ENCODE peak calls at places on chromosomes 16 and 17, in six cellular contexts. E is mesendoderm, C is GM23248, R is left ventricle myocardium inferior, V is WERI-Rb-1, B is mammary epithelial cell. H is an unnamed sample.

GRCh38 chr16:48818257-48818656 is 208.3 kb upstream of the N4BP1 start:
- DNase-seq in E (no peak), C (no peak), R (no peak), V (peak; percentile 24), B (no peak), H (no peak)

GRCh38 chr16:945271-946047 is 25.3 kb downstream of the LMF1 start:
- DNase-seq in E (no peak), C (no peak), R (no peak), V (no peak), B (no peak), H (no peak)

GRCh38 chr17:40727447-40728231 is 24.1 kb upstream of the KRT24 start:
- DNase-seq in E (no peak), C (peak; percentile 61), R (no peak), V (no peak), B (peak; percentile 20), H (peak; percentile 49)

GRCh38 chr16:68265078-68265925 is 976 bp downstream of the SLC7A6 start:
- DNase-seq in E (peak; percentile 86), C (peak; percentile 88), R (peak; percentile 40), V (no peak), B (peak; percentile 75), H (peak; percentile 69)

GRCh38 chr16:47258874-47259461 is 115.2 kb upstream of the NETO2 start:
- DNase-seq in E (peak; percentile 50), C (peak; percentile 46), R (no peak), V (no peak), B (peak; percentile 3), H (no peak)

GRCh38 chr17:13426991-13427390 is 174.7 kb downstream of the HS3ST3A1 start:
- DNase-seq in E (no peak), C (no peak), R (no peak), V (no peak), B (no peak), H (no peak)

GRCh38 chr16:2084688-2085625 is 37.2 kb downstream of the TSC2 start:
- DNase-seq in E (no peak), C (no peak), R (no peak), V (no peak), B (no peak), H (no peak)

GRCh38 chr16:75486666-75487313 is 8.5 kb downstream of the CHST6 start:
- DNase-seq in E (no peak), C (no peak), R (no peak), V (no peak), B (peak; percentile 32), H (no peak)

GRCh38 chr16:17339764-17340541 is 130.8 kb downstream of the XYLT1 start:
- DNase-seq in E (peak; percentile 59), C (peak; percentile 69), R (no peak), V (no peak), B (peak; percentile 30), H (no peak)

GRCh38 chr16:88695218-88695617 is 8.9 kb upstream of the SNAI3 start:
- DNase-seq in E (no peak), C (no peak), R (no peak), V (no peak), B (no peak), H (no peak)

GRCh38 chr16:58494981-58495860 is 4.7 kb upstream of the NDRG4 start:
- DNase-seq in E (peak; percentile 99), C (peak; percentile 88), R (peak; percentile 69), V (peak; percentile 72), B (peak; percentile 96), H (peak; percentile 77)

GRCh38 chr16:35685085-35685484 is 2225.7 kb downstream of the TP53TG3F start:
- DNase-seq in E (no peak), C (no peak), R (no peak), V (no peak), B (no peak), H (no peak)

GRCh38 chr17:65102788-65103187 is 34.4 kb upstream of the RGS9 start:
- DNase-seq in E (no peak), C (peak; percentile 18), R (no peak), V (no peak), B (no peak), H (no peak)

GRCh38 chr17:46821482-46822387 is 3.2 kb upstream of the WNT3 start:
- DNase-seq in E (peak; percentile 89), C (no peak), R (no peak), V (no peak), B (no peak), H (no peak)

GRCh38 chr16:79754081-79754872 is 153.7 kb upstream of the MAF start:
- DNase-seq in E (peak; percentile 64), C (no peak), R (no peak), V (no peak), B (no peak), H (no peak)

GRCh38 chr17:38364741-38365140 is 13.1 kb downstream of the SOCS7 start:
- DNase-seq in E (no peak), C (no peak), R (no peak), V (no peak), B (no peak), H (no peak)

GRCh38 chr17:13016881-13017622 is 775 bp downstream of the ELAC2 start:
- DNase-seq in E (no peak), C (peak; percentile 65), R (no peak), V (peak; percentile 12), B (peak; percentile 15), H (no peak)

GRCh38 chr17:180380-181212 is 854 bp downstream of the DOC2B start:
- DNase-seq in E (peak; percentile 12), C (peak; percentile 24), R (peak; percentile 35), V (peak; percentile 20), B (no peak), H (no peak)

GRCh38 chr17:16215002-16215272 is 397 bp downstream of the NCOR1 start:
- DNase-seq in E (peak; percentile 69), C (peak; percentile 68), R (peak; percentile 45), V (peak; percentile 46), B (no peak), H (peak; percentile 41)

GRCh38 chr17:78168906-78169793 is 769 bp downstream of the SYNGR2 start:
- DNase-seq in E (peak; percentile 67), C (peak; percentile 66), R (peak; percentile 58), V (peak; percentile 81), B (peak; percentile 71), H (peak; percentile 83)

GRCh38 chr17:59848778-59849177 is 44.0 kb downstream of the TUBD1 start:
- DNase-seq in E (no peak), C (peak; percentile 60), R (peak; percentile 54), V (no peak), B (peak; percentile 48), H (no peak)

GRCh38 chr17:18968945-18969887 is 17.3 kb downstream of the SLC5A10 start:
- DNase-seq in E (no peak), C (peak; percentile 87), R (no peak), V (no peak), B (peak; percentile 71), H (peak; percentile 84)

GRCh38 chr16:14308357-14308723 is 237.2 kb downstream of the MRTFB start:
- DNase-seq in E (no peak), C (peak; percentile 23), R (no peak), V (no peak), B (no peak), H (no peak)

DNA sequence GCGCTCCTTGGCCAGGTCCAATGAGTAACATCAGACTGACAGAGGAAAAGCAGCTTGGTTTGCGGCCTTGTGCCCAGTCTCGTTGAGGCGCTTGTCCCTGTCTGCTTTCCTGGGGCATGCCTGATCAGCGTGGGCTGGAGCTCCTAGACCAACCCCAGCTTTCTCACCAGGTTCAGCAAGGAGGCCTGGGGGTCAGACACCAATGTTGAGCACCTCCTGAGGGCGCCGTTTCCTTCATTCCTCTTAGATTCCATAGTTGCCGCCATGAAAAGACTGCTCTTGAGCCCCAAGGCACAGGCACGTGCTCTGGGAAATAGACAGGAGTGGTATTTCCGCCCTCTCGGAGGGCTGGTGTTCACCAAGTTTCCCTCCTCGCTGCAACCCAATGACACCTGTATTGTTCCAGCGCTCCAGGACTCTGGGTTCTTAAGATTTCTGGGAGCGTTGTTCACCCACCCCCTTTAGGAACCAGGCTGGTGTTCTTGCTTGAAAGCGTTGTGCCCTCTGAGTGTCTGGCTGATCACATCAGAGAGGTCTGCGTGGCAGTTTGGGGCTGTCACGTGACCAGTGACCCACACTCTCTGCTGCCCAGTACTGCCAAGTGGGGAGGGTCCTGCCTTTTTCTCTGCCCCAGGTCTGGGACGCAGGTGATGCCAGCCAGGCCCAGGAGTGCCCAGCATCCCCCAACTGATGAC is 18.0 kb downstream of the KCTD2 start:
- DNase-seq in E (peak; percentile 61), C (no peak), R (no peak), V (no peak), B (no peak), H (no peak)
- H3K36me3 ChIP-seq in E (peaks cover 29% of the 10 kb centered on the region), C (peaks cover 12% of the 10 kb centered on the region), R (peaks cover 39% of the 10 kb centered on the region), V (peaks cover 39% of the 10 kb centered on the region), B (peaks cover 19% of the 10 kb centered on the region), H (peaks cover 37% of the 10 kb centered on the region)

GRCh38 chr16:56204836-56205235 is 13.5 kb downstream of the GNAO1 start:
- DNase-seq in E (no peak), C (no peak), R (no peak), V (no peak), B (no peak), H (no peak)
- H3K36me3 ChIP-seq in E (no peaks in the 10 kb centered on the region), C (no peaks in the 10 kb centered on the region), R (no peaks in the 10 kb centered on the region), V (no peaks in the 10 kb centered on the region), B (no peaks in the 10 kb centered on the region), H (no peaks in the 10 kb centered on the region)

DNA sequence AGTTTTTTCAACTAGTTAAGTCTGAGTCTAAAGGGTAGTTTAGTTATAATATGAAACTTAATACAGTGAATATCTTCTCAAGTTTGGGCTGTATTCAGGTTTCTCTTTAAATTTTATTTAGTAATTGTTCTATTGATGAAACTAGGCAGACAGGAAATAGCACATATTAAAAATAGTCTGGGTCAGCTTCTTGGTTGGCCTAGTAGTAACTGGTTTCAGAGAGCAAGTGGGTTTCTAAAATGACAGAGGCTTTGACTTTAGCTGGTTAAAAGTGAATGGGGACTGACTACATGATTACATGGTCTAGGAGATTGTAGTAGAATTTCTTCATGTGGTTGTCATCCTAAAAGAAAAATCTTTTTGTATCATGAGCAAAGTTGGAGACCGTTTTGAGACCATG is 46.8 kb downstream of the OMG start:
- DNase-seq in E (no peak), C (no peak), R (no peak), V (no peak), B (no peak), H (no peak)
- H3K36me3 ChIP-seq in E (no peaks in the 10 kb centered on the region), C (peaks cover 15% of the 10 kb centered on the region), R (peaks cover 36% of the 10 kb centered on the region), V (peaks cover 27% of the 10 kb centered on the region), B (peaks cover 16% of the 10 kb centered on the region), H (peaks cover 20% of the 10 kb centered on the region)

GRCh38 chr17:75707096-75707720 is 14.1 kb upstream of the ITGB4 start:
- DNase-seq in E (no peak), C (peak; percentile 30), R (peak; percentile 53), V (no peak), B (peak; percentile 79), H (peak; percentile 95)
- H3K36me3 ChIP-seq in E (peaks cover 11% of the 10 kb centered on the region), C (peaks cover 39% of the 10 kb centered on the region), R (peaks cover 67% of the 10 kb centered on the region), V (peaks cover 68% of the 10 kb centered on the region), B (peaks cover 25% of the 10 kb centered on the region), H (peaks cover 55% of the 10 kb centered on the region)

GRCh38 chr17:49020609-49021008 is 23.4 kb downstream of the IGF2BP1 start:
- DNase-seq in E (no peak), C (no peak), R (no peak), V (no peak), B (no peak), H (no peak)

GRCh38 chr17:49021095-49021767 is 24.0 kb downstream of the IGF2BP1 start:
- DNase-seq in E (peak; percentile 68), C (peak; percentile 52), R (no peak), V (no peak), B (no peak), H (no peak)

GRCh38 chr17:49024523-49024922 is 27.3 kb downstream of the IGF2BP1 start:
- DNase-seq in E (no peak), C (no peak), R (no peak), V (no peak), B (no peak), H (no peak)

GRCh38 chr17:49022391-49022941 is 25.3 kb downstream of the IGF2BP1 start:
- DNase-seq in E (peak; percentile 99), C (no peak), R (no peak), V (no peak), B (no peak), H (peak; percentile 52)

GRCh38 chr17:49021768-49022103 is 24.6 kb downstream of the IGF2BP1 start:
- DNase-seq in E (no peak), C (no peak), R (no peak), V (no peak), B (no peak), H (no peak)
- H3K36me3 ChIP-seq in E (peaks cover 3% of the 10 kb centered on the region), C (no peaks in the 10 kb centered on the region), R (no peaks in the 10 kb centered on the region), V (peaks cover 73% of the 10 kb centered on the region), B (no peaks in the 10 kb centered on the region), H (no peaks in the 10 kb centered on the region)